ENCODE peak calls at places on chromosomes 1 and 21, in seven cellular contexts. Z is neural progenitor cell, O is GM23248, H is hepatocyte, P is HCT116, V is OCI-LY7, B is GM23338. L is an unnamed sample.

GRCh38 chr21:30349572-30349971 is 1.2 kb upstream of the KRTAP23-1 start:
- DNase-seq in V (no peak), Z (no peak), O (no peak), P (no peak), H (no peak), B (no peak), L (peak; percentile 55)

GRCh38 chr1:12478612-12478985 is 139.4 kb downstream of the DHRS3 start:
- DNase-seq in B (no peak), O (no peak), Z (no peak), V (no peak), P (no peak), H (no peak), L (no peak)

GRCh38 chr1:154520333-154520732 is 18.1 kb upstream of the SHE start:
- DNase-seq in O (no peak), V (no peak), H (no peak), B (no peak), Z (no peak), P (no peak), L (no peak)

GRCh38 chr1:13646533-13646932 is 53.5 kb upstream of the PRDM2 start:
- DNase-seq in P (no peak), O (no peak), V (no peak), H (no peak), Z (no peak), B (no peak), L (no peak)

GRCh38 chr21:44038063-44038462 is 26.0 kb downstream of the TRAPPC10 start:
- DNase-seq in V (no peak), B (no peak), O (no peak), P (no peak), Z (no peak), H (no peak), L (no peak)

GRCh38 chr21:44494418-44494817 is 39.1 kb downstream of the LRRC3 start:
- DNase-seq in P (no peak), V (no peak), H (no peak), B (no peak), Z (no peak), O (no peak), L (no peak)

GRCh38 chr1:11321656-11322491 is 48.9 kb downstream of the UBIAD1 start:
- DNase-seq in V (no peak), P (no peak), B (no peak), H (no peak), O (no peak), Z (no peak), L (peak; percentile 15)

GRCh38 chr1:153957744-153958110 is 685 bp downstream of the CRTC2 start:
- DNase-seq in P (no peak), Z (no peak), O (no peak), H (no peak), B (peak; percentile 63), V (peak; percentile 62), L (no peak)

GRCh38 chr1:51168266-51168845 is 66.3 kb downstream of the C1orf185 start:
- DNase-seq in H (no peak), B (no peak), V (no peak), O (peak; percentile 14), P (no peak), Z (no peak), L (no peak)

GRCh38 chr1:193747579-193747978 is 561.2 kb upstream of the B3GALT2 start:
- DNase-seq in O (peak; percentile 37), P (no peak), V (no peak), Z (no peak), B (no peak), H (no peak), L (peak; percentile 20)

GRCh38 chr1:1182491-1183220 is 9.0 kb downstream of the TTLL10 start:
- DNase-seq in B (peak; percentile 22), Z (peak; percentile 1), V (no peak), P (no peak), O (no peak), H (no peak), L (no peak)

GRCh38 chr1:214296860-214297699 is 16.1 kb downstream of the SMYD2 start:
- DNase-seq in O (peak; percentile 90), H (no peak), Z (no peak), B (peak; percentile 70), P (no peak), V (no peak), L (peak; percentile 84)

GRCh38 chr21:44742418-44743153 is 31.2 kb upstream of the TSPEAR start:
- DNase-seq in Z (no peak), V (peak; percentile 10), O (peak; percentile 28), B (no peak), H (no peak), P (no peak), L (peak; percentile 54)

GRCh38 chr1:187655163-187655562 is 826.4 kb downstream of the PLA2G4A start:
- DNase-seq in B (no peak), P (no peak), H (no peak), O (peak; percentile 67), Z (no peak), V (no peak), L (peak; percentile 62)

GRCh38 chr1:178238722-178239510 is 145.0 kb downstream of the RASAL2 start:
- DNase-seq in P (peak; percentile 98), Z (no peak), B (no peak), H (peak; percentile 47), V (no peak), O (peak; percentile 96), L (peak; percentile 98)

GRCh38 chr1:41626146-41626545 is 141.7 kb upstream of the EDN2 start:
- DNase-seq in Z (no peak), V (no peak), B (no peak), O (peak; percentile 75), H (no peak), P (no peak), L (peak; percentile 53)

GRCh38 chr1:5960336-5960735 is 31.9 kb downstream of the NPHP4 start:
- DNase-seq in P (no peak), H (no peak), Z (no peak), B (no peak), O (no peak), V (no peak), L (no peak)
- TF ChIP-seq EZH2phosphoT487 in P (no peak), H (no peak), Z (no peak), B (no peak), O (no peak), V (no peak), L (no peak)

DNA sequence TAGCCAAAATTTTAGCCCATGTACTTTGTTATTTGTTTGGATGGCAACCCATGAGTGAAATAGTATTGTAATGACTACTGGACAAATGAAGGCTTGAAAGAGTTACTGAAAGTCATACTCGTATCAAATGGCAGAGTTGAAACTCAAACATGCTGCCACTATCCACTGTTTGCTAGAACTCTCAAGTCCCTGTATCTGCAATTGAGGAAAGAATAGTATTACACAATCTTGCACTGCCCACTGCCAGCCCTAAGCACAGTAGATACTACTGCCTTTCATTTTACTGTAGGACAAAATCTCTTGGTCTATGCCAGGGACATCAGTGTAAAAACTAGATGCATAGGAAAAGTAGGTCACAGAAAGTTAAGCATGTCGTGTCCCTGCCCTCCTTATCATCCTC is 581.1 kb upstream of the PLXNA2 start:
- DNase-seq in P (no peak), H (no peak), Z (no peak), B (no peak), O (no peak), V (no peak), L (no peak)
- TF ChIP-seq EZH2phosphoT487 in P (no peak), H (no peak), Z (no peak), B (no peak), O (no peak), V (no peak), L (no peak)

GRCh38 chr1:93722081-93723031 is 40.7 kb upstream of the BCAR3 start:
- DNase-seq in O (no peak), Z (peak; percentile 91), B (peak; percentile 25), P (no peak), H (no peak), V (no peak), L (no peak)
- TF ChIP-seq EZH2phosphoT487 in O (no peak), Z (peak; percentile 32), B (no peak), P (no peak), H (no peak), V (no peak), L (no peak)

GRCh38 chr1:46301406-46302090 is 1.9 kb downstream of the LRRC41 start:
- DNase-seq in H (peak; percentile 70), Z (peak; percentile 31), V (no peak), P (no peak), B (peak; percentile 54), O (peak; percentile 71), L (peak; percentile 42)
- TF ChIP-seq EZH2phosphoT487 in H (no peak), Z (no peak), V (no peak), P (no peak), B (no peak), O (no peak), L (no peak)

DNA sequence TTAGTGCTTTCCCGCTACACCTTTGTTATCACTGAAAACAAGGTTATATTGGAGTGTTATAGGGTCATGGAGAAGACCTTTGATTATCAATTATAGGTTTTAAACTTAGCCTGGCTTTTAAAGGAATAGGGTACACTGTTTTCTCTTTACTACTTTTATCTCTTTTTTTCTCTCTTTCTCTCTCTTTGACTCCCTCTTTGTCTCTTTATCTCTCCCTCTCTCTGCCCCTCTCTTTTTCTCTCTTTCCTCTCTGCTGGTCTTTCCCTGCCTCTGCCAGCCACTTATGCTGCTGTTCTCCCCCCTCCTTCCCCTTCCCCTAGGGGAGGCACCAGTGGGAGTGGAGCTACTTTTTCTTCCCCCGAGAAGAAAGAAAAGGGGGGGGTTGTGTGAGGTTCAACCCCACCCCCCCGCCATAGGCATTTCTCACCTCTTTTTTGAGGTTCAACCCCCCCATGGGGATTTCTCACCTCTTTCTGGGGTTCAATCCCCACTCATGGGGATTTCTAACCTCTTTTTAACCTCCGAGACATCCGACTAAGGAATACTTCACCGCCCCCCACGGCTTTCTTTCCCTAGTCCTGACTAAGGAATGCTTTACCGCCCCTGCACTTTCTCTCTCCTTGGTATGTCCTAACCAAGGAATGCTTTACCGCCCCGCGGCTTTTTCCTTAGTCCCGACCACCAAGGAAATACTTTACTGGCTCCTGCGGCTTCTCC is 17.2 kb upstream of the ZBTB8B start:
- DNase-seq in Z (peak; percentile 94), B (peak; percentile 99), V (no peak), P (peak; percentile 46), H (peak; percentile 62), O (peak; percentile 87), L (peak; percentile 6)
- TF ChIP-seq EZH2phosphoT487 in Z (no peak), B (no peak), V (no peak), P (no peak), H (no peak), O (no peak), L (no peak)

GRCh38 chr1:87462894-87463293 is 134.2 kb downstream of the LMO4 start:
- DNase-seq in O (no peak), Z (no peak), V (no peak), B (no peak), P (no peak), H (no peak), L (no peak)

GRCh38 chr1:87466621-87467020 is 137.9 kb downstream of the LMO4 start:
- DNase-seq in V (no peak), B (no peak), O (no peak), H (no peak), P (no peak), Z (no peak), L (no peak)

GRCh38 chr1:87463917-87464565 is 135.4 kb downstream of the LMO4 start:
- DNase-seq in P (no peak), Z (peak; percentile 22), O (no peak), H (no peak), B (peak; percentile 44), V (no peak), L (no peak)
- TF ChIP-seq EZH2phosphoT487 in P (no peak), Z (no peak), O (no peak), H (no peak), B (no peak), V (no peak), L (no peak)